ENCODE peak calls at places on chromosomes 16 and 17, in nine cellular contexts. N, Z, J, E, F, K, C, O and A are unnamed samples.

GRCh38 chr17:51056813-51057510 is 63.7 kb downstream of the SPAG9 start:
- DNase-seq in Z (peak; percentile 87), N (no peak), F (peak; percentile 91), J (no peak), C (peak; percentile 23), K (no peak), E (peak; percentile 77), O (peak; percentile 51), A (peak; percentile 99)

GRCh38 chr16:85934210-85934609 is 35.2 kb downstream of the IRF8 start:
- DNase-seq in E (no peak), F (no peak), C (no peak), O (no peak), J (no peak), K (no peak), Z (no peak), N (no peak), A (no peak)

GRCh38 chr17:66920965-66921364 is 43.5 kb upstream of the CACNG4 start:
- DNase-seq in N (no peak), J (no peak), C (no peak), Z (no peak), K (no peak), E (no peak), F (no peak), O (no peak), A (peak; percentile 36)

GRCh38 chr17:50364061-50364458 is 8.9 kb downstream of the MRPL27 start:
- DNase-seq in N (no peak), J (no peak), K (no peak), Z (no peak), C (no peak), O (no peak), F (no peak), E (no peak), A (no peak)

GRCh38 chr17:33948299-33948698 is 306.8 kb upstream of the CCL2 start:
- DNase-seq in F (no peak), Z (no peak), C (no peak), J (no peak), N (no peak), O (no peak), E (no peak), K (no peak), A (no peak)

GRCh38 chr16:81624718-81625543 is 154.2 kb upstream of the PLCG2 start:
- DNase-seq in J (no peak), O (no peak), C (peak; percentile 45), F (no peak), Z (no peak), N (no peak), E (no peak), K (no peak), A (no peak)

GRCh38 chr17:64780096-64781012 is 118.2 kb upstream of the SMURF2 start:
- DNase-seq in Z (no peak), J (no peak), E (peak; percentile 85), C (peak; percentile 83), F (no peak), N (peak; percentile 48), K (peak; percentile 52), O (peak; percentile 44), A (no peak)

GRCh38 chr17:50817142-50817751 is 18.1 kb upstream of the WFIKKN2 start:
- DNase-seq in J (no peak), E (no peak), K (peak; percentile 25), F (no peak), N (peak; percentile 43), C (peak; percentile 24), Z (no peak), O (peak; percentile 29), A (peak; percentile 24)

GRCh38 chr17:65359016-65359415 is 202.4 kb downstream of the AXIN2 start:
- DNase-seq in J (no peak), C (peak; percentile 46), E (no peak), N (peak; percentile 26), F (peak; percentile 98), O (no peak), K (no peak), Z (peak; percentile 39), A (peak; percentile 83)

GRCh38 chr17:83160443-83161297 is 81.3 kb downstream of the METRNL start:
- DNase-seq in F (no peak), N (no peak), O (no peak), J (no peak), E (no peak), K (no peak), Z (no peak), C (no peak), A (no peak)

GRCh38 chr17:694239-694638 is 20.4 kb downstream of the VPS53 start:
- DNase-seq in E (no peak), N (no peak), Z (peak; percentile 100), K (no peak), C (peak; percentile 80), F (peak; percentile 98), O (no peak), J (no peak), A (peak; percentile 98)

GRCh38 chr16:88905563-88905962 is 39.1 kb upstream of the PABPN1L start:
- DNase-seq in N (no peak), O (no peak), E (no peak), C (peak; percentile 50), Z (no peak), K (no peak), F (no peak), J (no peak), A (no peak)

GRCh38 chr16:55323637-55324490 is at the start of gene IRX6:
- DNase-seq in Z (no peak), F (no peak), J (no peak), K (no peak), C (no peak), O (peak; percentile 71), N (no peak), E (peak; percentile 39), A (no peak)

GRCh38 chr17:16506188-16506587 is 14.2 kb upstream of the LRRC75A start:
- DNase-seq in O (no peak), J (no peak), Z (no peak), E (no peak), N (no peak), K (no peak), C (no peak), F (no peak), A (no peak)

GRCh38 chr17:71438631-71439146 is 682.1 kb upstream of the SOX9 start:
- DNase-seq in F (peak; percentile 97), C (peak; percentile 33), K (no peak), O (no peak), Z (peak; percentile 89), J (no peak), E (no peak), N (no peak), A (peak; percentile 92)

GRCh38 chr17:63433746-63434591 is 12.1 kb downstream of the CYB561 start:
- DNase-seq in C (peak; percentile 51), N (no peak), Z (peak; percentile 74), E (peak; percentile 89), O (peak; percentile 78), J (peak; percentile 70), K (no peak), F (peak; percentile 74), A (peak; percentile 90)

GRCh38 chr17:36188891-36189306 is 7.7 kb downstream of the CCL3L1 start:
- DNase-seq in J (no peak), K (no peak), O (peak; percentile 56), Z (no peak), N (no peak), C (no peak), E (peak; percentile 68), F (no peak), A (no peak)

GRCh38 chr17:58617563-58617962 is 74.3 kb downstream of the TEX14 start:
- DNase-seq in O (no peak), Z (no peak), J (no peak), N (no peak), E (no peak), C (no peak), F (no peak), K (no peak), A (peak; percentile 46)

GRCh38 chr17:1474402-1475189 is 17.9 kb downstream of the MYO1C start:
- DNase-seq in C (no peak), O (no peak), J (no peak), E (no peak), K (no peak), F (no peak), Z (no peak), N (no peak), A (no peak)

GRCh38 chr16:11203111-11203623 is 52.8 kb downstream of the SOCS1 start:
- DNase-seq in N (no peak), C (no peak), J (no peak), Z (no peak), O (no peak), K (no peak), F (no peak), E (no peak), A (no peak)

GRCh38 chr16:10191096-10191495 is 8.9 kb upstream of the GRIN2A start:
- DNase-seq in C (no peak), Z (no peak), O (no peak), E (no peak), J (no peak), F (no peak), N (no peak), K (no peak), A (no peak)

GRCh38 chr17:82228278-82228841 is 482 bp upstream of the SLC16A3 start:
- DNase-seq in O (no peak), N (no peak), K (no peak), C (peak; percentile 63), Z (no peak), F (no peak), E (peak; percentile 60), J (no peak), A (peak; percentile 36)

GRCh38 chr17:42598905-42599304 is 10.3 kb downstream of the RETREG3 start:
- DNase-seq in O (peak; percentile 29), C (no peak), Z (no peak), N (no peak), F (no peak), E (peak; percentile 50), J (no peak), K (no peak), A (no peak)